ENCODE peak calls at places on chromosomes 6 and 20, in five cellular contexts. C, N, Z, F and H are unnamed samples.

GRCh38 chr6:106155219-106155830 is 69.2 kb downstream of the PRDM1 start:
- DNase-seq in C (no peak), N (peak), Z (no peak), F (no peak), H (no peak)

GRCh38 chr6:34143884-34144580 is 1.9 kb downstream of the GRM4 start:
- DNase-seq in C (peak), N (peak), Z (peak), F (peak), H (no peak)

GRCh38 chr6:100105138-100105537 is 111.1 kb upstream of the MCHR2 start:
- DNase-seq in C (no peak), N (no peak), Z (no peak), F (no peak), H (no peak)

GRCh38 chr6:69232506-69233194 is 564.2 kb downstream of the LMBRD1 start:
- DNase-seq in C (peak), N (peak), Z (peak), F (peak), H (peak)

GRCh38 chr20:52937701-52938100 is 34.5 kb upstream of the TSHZ2 start:
- DNase-seq in C (no peak), N (no peak), Z (peak), F (no peak), H (no peak)

GRCh38 chr6:119090256-119090655 is 11.8 kb upstream of the FAM184A start:
- DNase-seq in C (no peak), N (peak), Z (peak), F (no peak), H (peak)

GRCh38 chr6:126716826-126717514 is 377.1 kb downstream of the CENPW start:
- DNase-seq in C (no peak), N (no peak), Z (peak), F (no peak), H (no peak)

GRCh38 chr6:156068870-156069269 is 613.2 kb upstream of the NOX3 start:
- DNase-seq in C (no peak), N (no peak), Z (no peak), F (no peak), H (no peak)

GRCh38 chr6:74249658-74250057 is 553.7 kb downstream of the CD109 start:
- DNase-seq in C (no peak), N (peak), Z (peak), F (no peak), H (peak)

GRCh38 chr20:20253744-20254330 is 114.1 kb upstream of the INSM1 start:
- DNase-seq in C (no peak), N (no peak), Z (no peak), F (no peak), H (no peak)

GRCh38 chr6:25173951-25174474 is 105.2 kb upstream of the CARMIL1 start:
- DNase-seq in C (no peak), N (peak), Z (peak), F (no peak), H (peak)

GRCh38 chr20:24722586-24722985 is 226.5 kb upstream of the CST7 start:
- DNase-seq in C (no peak), N (no peak), Z (no peak), F (no peak), H (no peak)

GRCh38 chr6:69974193-69974592 is 107.8 kb downstream of the COL19A1 start:
- DNase-seq in C (peak), N (peak), Z (peak), F (no peak), H (peak)

GRCh38 chr20:49297605-49298530 is 20.0 kb upstream of the ZNFX1 start:
- DNase-seq in C (no peak), N (no peak), Z (no peak), F (no peak), H (no peak)

GRCh38 chr6:84581494-84582259 is 182.7 kb downstream of the TBX18 start:
- DNase-seq in C (peak), N (peak), Z (peak), F (no peak), H (peak)

GRCh38 chr20:25286917-25287316 is 39.0 kb downstream of the PYGB start:
- DNase-seq in C (no peak), N (no peak), Z (no peak), F (no peak), H (no peak)

GRCh38 chr20:7926767-7927166 is 13.5 kb downstream of the HAO1 start:
- DNase-seq in C (no peak), N (peak), Z (peak), F (no peak), H (peak)

GRCh38 chr20:20611165-20611564 is 101.3 kb downstream of the RALGAPA2 start:
- DNase-seq in C (no peak), N (peak), Z (no peak), F (no peak), H (no peak)

GRCh38 chr20:1336699-1337387 is 7.9 kb upstream of the SDCBP2 start:
- DNase-seq in C (peak), N (peak), Z (peak), F (peak), H (peak)

GRCh38 chr6:151044465-151045441 is 179.3 kb downstream of the MTHFD1L start:
- DNase-seq in C (peak), N (peak), Z (peak), F (no peak), H (peak)

GRCh38 chr6:7727150-7727950 is 1.5 kb downstream of the BMP6 start:
- DNase-seq in C (no peak), N (peak), Z (peak), F (no peak), H (peak)

GRCh38 chr6:50925548-50925947 is 106.9 kb downstream of the TFAP2B start:
- DNase-seq in C (no peak), N (no peak), Z (no peak), F (no peak), H (no peak)

GRCh38 chr6:42960243-42961019 is at the start of gene GNMT:
- DNase-seq in C (peak), N (peak), Z (peak), F (peak), H (peak)

GRCh38 chr6:63451238-63451637 is 121.0 kb upstream of the LOC128125822 start:
- DNase-seq in C (no peak), N (no peak), Z (no peak), F (no peak), H (no peak)

GRCh38 chr6:161436106-161436876 is 162.4 kb upstream of the AGPAT4 start:
- DNase-seq in C (no peak), N (no peak), Z (peak), F (no peak), H (peak)

GRCh38 chr6:40356242-40356910 is 230.8 kb downstream of the LRFN2 start:
- DNase-seq in C (no peak), N (no peak), Z (peak), F (no peak), H (no peak)

DNA sequence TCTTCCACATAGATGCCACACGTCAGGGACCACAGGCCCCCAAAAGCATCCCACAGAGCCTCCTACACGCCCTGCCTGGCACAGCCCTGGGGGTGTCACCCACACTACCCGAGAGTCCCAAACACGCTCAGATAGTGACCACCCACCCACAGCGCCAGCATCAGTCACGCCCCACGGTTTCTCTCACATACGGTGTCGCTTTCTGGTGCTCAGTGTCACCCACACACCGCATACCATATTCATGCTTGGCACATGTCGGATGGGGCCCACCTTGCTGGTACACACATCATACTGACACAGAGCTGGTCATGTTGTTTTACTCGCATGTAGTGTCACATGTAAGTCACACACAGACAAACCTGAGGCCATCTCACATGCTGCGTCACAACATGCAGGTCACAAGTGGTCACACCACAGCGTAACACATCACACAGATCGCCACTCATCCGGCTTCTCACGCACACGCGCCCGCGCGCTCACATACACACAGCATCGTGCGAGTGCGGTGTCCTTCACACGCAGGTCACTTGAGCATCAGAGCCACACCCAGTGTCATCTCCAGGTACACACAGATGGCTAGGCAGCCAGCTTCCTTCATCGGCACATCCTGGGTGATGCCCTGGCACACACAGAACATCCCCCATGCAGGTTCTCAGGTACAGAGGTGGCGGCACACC is 3.4 kb downstream of the TEAD3 start:
- DNase-seq in C (no peak), N (no peak), Z (no peak), F (no peak), H (no peak)
- H3K4me3 ChIP-seq in C (no peak), N (peak), Z (peak), F (no peak), H (no peak)

DNA sequence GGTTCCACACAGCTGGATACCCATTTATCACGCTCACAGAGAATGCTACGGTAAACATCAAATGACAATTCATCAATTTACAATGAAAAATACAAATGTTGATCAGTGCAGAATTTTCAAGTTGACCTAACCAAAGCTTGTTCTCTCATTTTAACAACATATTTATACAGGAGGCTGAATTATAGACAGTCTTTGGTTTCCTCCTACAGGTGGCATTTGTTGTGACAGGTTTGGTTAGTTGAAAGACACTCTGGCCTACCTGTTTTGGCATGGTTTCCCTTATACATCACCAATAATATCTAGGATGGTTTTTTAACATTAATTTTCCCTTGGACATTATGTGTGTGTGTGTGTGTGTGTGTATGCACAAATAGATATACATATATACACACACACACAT is 642.5 kb upstream of the MMS22L start:
- DNase-seq in C (no peak), N (no peak), Z (no peak), F (no peak), H (no peak)
- TF ChIP-seq CTCF in C (no peak), N (no peak), Z (no peak), F (no peak), H (no peak)

DNA sequence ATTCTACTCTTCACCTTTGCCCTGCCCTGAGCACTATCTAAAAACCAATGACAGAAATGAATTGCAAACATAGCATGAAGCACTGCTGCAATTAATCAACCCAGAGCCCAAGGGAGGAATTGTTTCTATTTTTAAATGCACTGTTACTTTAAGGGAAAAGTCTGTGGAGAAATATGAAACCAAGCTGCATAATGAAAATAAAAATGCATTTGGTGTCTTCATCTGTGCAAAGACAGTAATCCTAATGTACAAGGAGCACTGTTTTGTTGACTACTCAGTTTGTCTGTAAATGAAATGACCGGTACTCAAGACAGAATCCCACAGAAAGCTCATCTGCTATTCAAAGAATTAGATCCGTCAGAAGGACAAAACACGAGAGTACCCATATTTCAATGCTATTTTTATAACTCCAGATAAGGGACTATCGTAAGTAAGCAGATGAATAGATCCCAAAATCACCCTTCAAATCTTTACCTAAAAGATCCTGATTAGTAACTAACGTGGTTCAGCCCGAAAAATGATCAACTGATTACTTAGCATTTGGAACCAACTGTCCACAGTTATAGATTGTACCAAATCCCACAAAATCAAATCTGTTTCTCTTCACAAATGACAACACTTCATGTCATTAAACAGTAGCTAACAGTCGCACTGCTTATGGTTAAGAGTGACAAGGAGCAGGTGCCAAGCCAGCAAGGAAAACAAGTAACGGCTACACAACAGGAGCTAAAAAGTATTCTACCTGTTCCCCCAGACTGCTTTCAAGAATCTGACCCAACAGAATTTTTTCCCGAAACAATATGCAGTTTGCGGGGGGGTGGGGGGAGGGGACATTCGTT is 2.4 kb downstream of the KIF13A start:
- DNase-seq in C (no peak), N (peak), Z (no peak), F (no peak), H (peak)
- H3K4me3 ChIP-seq in C (no peak), N (peak), Z (peak), F (no peak), H (peak)

GRCh38 chr6:159012201-159012600 is 12.2 kb upstream of the RSPH3 start:
- DNase-seq in C (no peak), N (no peak), Z (peak), F (no peak), H (peak)

GRCh38 chr6:159004592-159004991 is 4.6 kb upstream of the RSPH3 start:
- DNase-seq in C (no peak), N (no peak), Z (no peak), F (no peak), H (no peak)

GRCh38 chr6:159007510-159007909 is 7.5 kb upstream of the RSPH3 start:
- DNase-seq in C (no peak), N (no peak), Z (no peak), F (no peak), H (no peak)

GRCh38 chr6:159013229-159013628 is 13.2 kb upstream of the RSPH3 start:
- DNase-seq in C (no peak), N (no peak), Z (peak), F (no peak), H (peak)

GRCh38 chr6:159008656-159009288 is 8.8 kb upstream of the RSPH3 start:
- DNase-seq in C (no peak), N (peak), Z (peak), F (no peak), H (peak)
- TF ChIP-seq CTCF in C (no peak), N (no peak), Z (peak), F (peak), H (peak)